ENCODE peak calls at places on chromosomes 13 and 19, in ten cellular contexts. One of them, this sample, is unnamed.

GRCh38 chr19:51250786-51251452 is at the start of gene SIGLECL1:
- DNase-seq in aorta: no peak
- DNase-seq in AG04450: no peak
- DNase-seq in A549: no peak
- DNase-seq in GM23248: no peak
- DNase-seq in AG09309: no peak
- DNase-seq in hypothalamus: no peak
- DNase-seq in glutamatergic neuron: no peak
- DNase-seq in activated CD4-positive, alpha-beta T cell treated with anti-CD3 and anti-CD28 coated beads, Interleukin-2, amount 50 U/mL, for 4 hours: no peak
- DNase-seq in retinal pigment epithelial cell: no peak
- DNase-seq in this sample: no peak

GRCh38 chr13:99473515-99473914 is 27.8 kb upstream of the TM9SF2 start:
- DNase-seq in aorta: no peak
- DNase-seq in AG04450: no peak
- DNase-seq in A549: no peak
- DNase-seq in GM23248: no peak
- DNase-seq in AG09309: no peak
- DNase-seq in hypothalamus: no peak
- DNase-seq in glutamatergic neuron: no peak
- DNase-seq in activated CD4-positive, alpha-beta T cell treated with anti-CD3 and anti-CD28 coated beads, Interleukin-2, amount 50 U/mL, for 4 hours: no peak
- DNase-seq in retinal pigment epithelial cell: no peak
- DNase-seq in this sample: no peak

GRCh38 chr19:44212865-44213346 is 574 bp downstream of the ZNF227 start:
- DNase-seq in aorta: no peak
- DNase-seq in AG04450: no peak
- DNase-seq in A549: no peak
- DNase-seq in GM23248: peak; percentile 69
- DNase-seq in AG09309: no peak
- DNase-seq in hypothalamus: no peak
- DNase-seq in glutamatergic neuron: no peak
- DNase-seq in activated CD4-positive, alpha-beta T cell treated with anti-CD3 and anti-CD28 coated beads, Interleukin-2, amount 50 U/mL, for 4 hours: no peak
- DNase-seq in retinal pigment epithelial cell: no peak
- DNase-seq in this sample: no peak

GRCh38 chr13:106599875-106600797 is 32.2 kb upstream of the ARGLU1 start:
- DNase-seq in aorta: no peak
- DNase-seq in AG04450: peak; percentile 36
- DNase-seq in A549: no peak
- DNase-seq in GM23248: peak; percentile 12
- DNase-seq in AG09309: peak; percentile 37
- DNase-seq in hypothalamus: no peak
- DNase-seq in glutamatergic neuron: no peak
- DNase-seq in activated CD4-positive, alpha-beta T cell treated with anti-CD3 and anti-CD28 coated beads, Interleukin-2, amount 50 U/mL, for 4 hours: no peak
- DNase-seq in retinal pigment epithelial cell: peak; percentile 68
- DNase-seq in this sample: no peak

GRCh38 chr19:1823539-1824251 is 11.6 kb upstream of the ATP8B3 start:
- DNase-seq in aorta: no peak
- DNase-seq in AG04450: no peak
- DNase-seq in A549: no peak
- DNase-seq in GM23248: no peak
- DNase-seq in AG09309: no peak
- DNase-seq in hypothalamus: no peak
- DNase-seq in glutamatergic neuron: no peak
- DNase-seq in activated CD4-positive, alpha-beta T cell treated with anti-CD3 and anti-CD28 coated beads, Interleukin-2, amount 50 U/mL, for 4 hours: no peak
- DNase-seq in retinal pigment epithelial cell: no peak
- DNase-seq in this sample: no peak

GRCh38 chr19:48659768-48660167 is 13.0 kb downstream of the NTN5 start:
- DNase-seq in aorta: no peak
- DNase-seq in AG04450: no peak
- DNase-seq in A549: no peak
- DNase-seq in GM23248: peak; percentile 43
- DNase-seq in AG09309: no peak
- DNase-seq in hypothalamus: no peak
- DNase-seq in glutamatergic neuron: no peak
- DNase-seq in activated CD4-positive, alpha-beta T cell treated with anti-CD3 and anti-CD28 coated beads, Interleukin-2, amount 50 U/mL, for 4 hours: no peak
- DNase-seq in retinal pigment epithelial cell: no peak
- DNase-seq in this sample: no peak

GRCh38 chr19:13243971-13244370 is 93.8 kb downstream of the IER2 start:
- DNase-seq in aorta: no peak
- DNase-seq in AG04450: no peak
- DNase-seq in A549: no peak
- DNase-seq in GM23248: no peak
- DNase-seq in AG09309: no peak
- DNase-seq in hypothalamus: no peak
- DNase-seq in glutamatergic neuron: no peak
- DNase-seq in activated CD4-positive, alpha-beta T cell treated with anti-CD3 and anti-CD28 coated beads, Interleukin-2, amount 50 U/mL, for 4 hours: no peak
- DNase-seq in retinal pigment epithelial cell: no peak
- DNase-seq in this sample: no peak

GRCh38 chr13:99103536-99103935 is 97.1 kb upstream of the UBAC2 start:
- DNase-seq in aorta: no peak
- DNase-seq in AG04450: no peak
- DNase-seq in A549: no peak
- DNase-seq in GM23248: peak; percentile 11
- DNase-seq in AG09309: no peak
- DNase-seq in hypothalamus: no peak
- DNase-seq in glutamatergic neuron: peak; percentile 24
- DNase-seq in activated CD4-positive, alpha-beta T cell treated with anti-CD3 and anti-CD28 coated beads, Interleukin-2, amount 50 U/mL, for 4 hours: no peak
- DNase-seq in retinal pigment epithelial cell: peak; percentile 45
- DNase-seq in this sample: no peak

GRCh38 chr19:35055715-35056179 is 14.2 kb downstream of the HPN start:
- DNase-seq in aorta: no peak
- DNase-seq in AG04450: no peak
- DNase-seq in A549: no peak
- DNase-seq in GM23248: no peak
- DNase-seq in AG09309: no peak
- DNase-seq in hypothalamus: no peak
- DNase-seq in glutamatergic neuron: no peak
- DNase-seq in activated CD4-positive, alpha-beta T cell treated with anti-CD3 and anti-CD28 coated beads, Interleukin-2, amount 50 U/mL, for 4 hours: no peak
- DNase-seq in retinal pigment epithelial cell: no peak
- DNase-seq in this sample: no peak

GRCh38 chr13:49802410-49802809 is 9.9 kb upstream of the KPNA3 start:
- DNase-seq in aorta: no peak
- DNase-seq in AG04450: no peak
- DNase-seq in A549: no peak
- DNase-seq in GM23248: no peak
- DNase-seq in AG09309: no peak
- DNase-seq in hypothalamus: no peak
- DNase-seq in glutamatergic neuron: no peak
- DNase-seq in activated CD4-positive, alpha-beta T cell treated with anti-CD3 and anti-CD28 coated beads, Interleukin-2, amount 50 U/mL, for 4 hours: no peak
- DNase-seq in retinal pigment epithelial cell: no peak
- DNase-seq in this sample: no peak

GRCh38 chr13:48511621-48512232 is 21.2 kb downstream of the RCBTB2 start:
- DNase-seq in aorta: no peak
- DNase-seq in AG04450: no peak
- DNase-seq in A549: no peak
- DNase-seq in GM23248: no peak
- DNase-seq in AG09309: no peak
- DNase-seq in hypothalamus: no peak
- DNase-seq in glutamatergic neuron: no peak
- DNase-seq in activated CD4-positive, alpha-beta T cell treated with anti-CD3 and anti-CD28 coated beads, Interleukin-2, amount 50 U/mL, for 4 hours: no peak
- DNase-seq in retinal pigment epithelial cell: no peak
- DNase-seq in this sample: no peak

GRCh38 chr19:13069415-13070369 is 33.0 kb downstream of the LYL1 start:
- DNase-seq in aorta: no peak
- DNase-seq in AG04450: no peak
- DNase-seq in A549: no peak
- DNase-seq in GM23248: no peak
- DNase-seq in AG09309: no peak
- DNase-seq in hypothalamus: no peak
- DNase-seq in glutamatergic neuron: no peak
- DNase-seq in activated CD4-positive, alpha-beta T cell treated with anti-CD3 and anti-CD28 coated beads, Interleukin-2, amount 50 U/mL, for 4 hours: no peak
- DNase-seq in retinal pigment epithelial cell: no peak
- DNase-seq in this sample: no peak

GRCh38 chr19:46639356-46640061 is 3.5 kb upstream of the GNG8 start:
- DNase-seq in aorta: peak; percentile 87
- DNase-seq in AG04450: no peak
- DNase-seq in A549: no peak
- DNase-seq in GM23248: peak; percentile 81
- DNase-seq in AG09309: no peak
- DNase-seq in hypothalamus: no peak
- DNase-seq in glutamatergic neuron: no peak
- DNase-seq in activated CD4-positive, alpha-beta T cell treated with anti-CD3 and anti-CD28 coated beads, Interleukin-2, amount 50 U/mL, for 4 hours: no peak
- DNase-seq in retinal pigment epithelial cell: no peak
- DNase-seq in this sample: no peak

GRCh38 chr13:23658929-23659541 is 88.8 kb downstream of the TNFRSF19 start:
- DNase-seq in aorta: no peak
- DNase-seq in AG04450: no peak
- DNase-seq in A549: no peak
- DNase-seq in GM23248: no peak
- DNase-seq in AG09309: no peak
- DNase-seq in hypothalamus: no peak
- DNase-seq in glutamatergic neuron: no peak
- DNase-seq in activated CD4-positive, alpha-beta T cell treated with anti-CD3 and anti-CD28 coated beads, Interleukin-2, amount 50 U/mL, for 4 hours: no peak
- DNase-seq in retinal pigment epithelial cell: no peak
- DNase-seq in this sample: no peak

GRCh38 chr13:36998624-36999041 is 507 bp downstream of the ALG5 start:
- DNase-seq in aorta: peak; percentile 79
- DNase-seq in AG04450: no peak
- DNase-seq in A549: no peak
- DNase-seq in GM23248: peak; percentile 48
- DNase-seq in AG09309: no peak
- DNase-seq in hypothalamus: no peak
- DNase-seq in glutamatergic neuron: peak; percentile 54
- DNase-seq in activated CD4-positive, alpha-beta T cell treated with anti-CD3 and anti-CD28 coated beads, Interleukin-2, amount 50 U/mL, for 4 hours: peak; percentile 9
- DNase-seq in retinal pigment epithelial cell: no peak
- DNase-seq in this sample: no peak